ENCODE peak calls at places on chromosomes 11 and 22, in six cellular contexts. G, I, M, S, H and C are unnamed samples.

GRCh38 chr11:25733777-25734176 is 598.2 kb upstream of the ANO3 start:
- DNase-seq in G (no peak), I (no peak), M (no peak), S (peak), H (no peak), C (no peak)

GRCh38 chr11:12930850-12931249 is 78.3 kb upstream of the RASSF10 start:
- DNase-seq in G (no peak), I (no peak), M (no peak), S (no peak), H (no peak), C (no peak)

GRCh38 chr11:114610984-114611944 is 15.7 kb upstream of the NXPE4 start:
- DNase-seq in G (no peak), I (no peak), M (no peak), S (peak), H (peak), C (no peak)

GRCh38 chr11:27754035-27755017 is 54.1 kb upstream of the BDNF start:
- DNase-seq in G (no peak), I (no peak), M (no peak), S (no peak), H (peak), C (no peak)

GRCh38 chr22:39920134-39920743 is 19.4 kb downstream of the GRAP2 start:
- DNase-seq in G (no peak), I (no peak), M (no peak), S (no peak), H (no peak), C (no peak)

GRCh38 chr11:110711776-110712642 is at the start of gene ARHGAP20:
- DNase-seq in G (peak), I (no peak), M (no peak), S (peak), H (peak), C (no peak)

GRCh38 chr11:16745950-16746349 is 7.5 kb downstream of the C11orf58 start:
- DNase-seq in G (no peak), I (no peak), M (no peak), S (no peak), H (no peak), C (no peak)

GRCh38 chr22:40182231-40182835 is 4.6 kb downstream of the TNRC6B start:
- DNase-seq in G (no peak), I (no peak), M (no peak), S (no peak), H (peak), C (no peak)

GRCh38 chr11:123188508-123189165 is 6.4 kb downstream of the CLMP start:
- DNase-seq in G (no peak), I (no peak), M (no peak), S (peak), H (peak), C (peak)

GRCh38 chr11:115221461-115222069 is 282.6 kb downstream of the CADM1 start:
- DNase-seq in G (no peak), I (no peak), M (no peak), S (no peak), H (no peak), C (no peak)

GRCh38 chr11:111512296-111513239 is at the start of gene BTG4:
- DNase-seq in G (peak), I (no peak), M (no peak), S (peak), H (peak), C (no peak)

GRCh38 chr11:126815111-126815510 is 185.5 kb downstream of the KIRREL3 start:
- DNase-seq in G (no peak), I (no peak), M (no peak), S (no peak), H (peak), C (no peak)

GRCh38 chr11:55732936-55733335 is 40.3 kb upstream of the OR5D13 start:
- DNase-seq in G (no peak), I (no peak), M (no peak), S (no peak), H (no peak), C (no peak)

GRCh38 chr11:83367745-83368144 is 81.6 kb upstream of the CCDC90B start:
- DNase-seq in G (no peak), I (no peak), M (no peak), S (no peak), H (no peak), C (no peak)

GRCh38 chr11:32893091-32893946 is 708 bp downstream of the QSER1 start:
- DNase-seq in G (peak), I (no peak), M (no peak), S (peak), H (peak), C (no peak)

GRCh38 chr22:33811686-33812085 is 108.6 kb downstream of the LARGE1 start:
- DNase-seq in G (no peak), I (no peak), M (no peak), S (peak), H (peak), C (no peak)

GRCh38 chr11:94776351-94777321 is 8.5 kb downstream of the AMOTL1 start:
- DNase-seq in G (no peak), I (peak), M (no peak), S (peak), H (peak), C (no peak)

GRCh38 chr11:14894657-14895598 is 2.9 kb upstream of the CYP2R1 start:
- DNase-seq in G (peak), I (peak), M (no peak), S (peak), H (peak), C (no peak)

GRCh38 chr22:25700996-25701815 is 40.8 kb upstream of the MYO18B start:
- DNase-seq in G (no peak), I (peak), M (no peak), S (peak), H (peak), C (peak)

GRCh38 chr11:70912226-70912840 is 340.0 kb downstream of the SHANK2 start:
- DNase-seq in G (no peak), I (no peak), M (no peak), S (no peak), H (peak), C (no peak)

GRCh38 chr11:15370774-15371173 is 256.1 kb downstream of the INSC start:
- DNase-seq in G (no peak), I (no peak), M (no peak), S (no peak), H (no peak), C (no peak)

GRCh38 chr11:10405858-10406592 is 49.0 kb upstream of the AMPD3 start:
- DNase-seq in G (no peak), I (peak), M (peak), S (peak), H (peak), C (peak)

GRCh38 chr11:79437274-79437980 is 3.4 kb downstream of the TENM4 start:
- DNase-seq in G (peak), I (no peak), M (no peak), S (peak), H (peak), C (no peak)

GRCh38 chr11:31096191-31096590 is 273.3 kb downstream of the DCDC1 start:
- DNase-seq in G (no peak), I (no peak), M (no peak), S (no peak), H (no peak), C (no peak)

GRCh38 chr11:120205596-120206161 is 5.2 kb upstream of the OAF start:
- DNase-seq in G (no peak), I (no peak), M (no peak), S (peak), H (peak), C (no peak)

GRCh38 chr11:1771273-1771672 is 7.5 kb upstream of the CTSD start:
- DNase-seq in G (peak), I (no peak), M (no peak), S (no peak), H (no peak), C (no peak)

GRCh38 chr11:67409261-67409666 is 5.4 kb downstream of the TBC1D10C start:
- DNase-seq in G (peak), I (no peak), M (no peak), S (no peak), H (no peak), C (no peak)

GRCh38 chr11:67276821-67277230 is 10.6 kb downstream of the GRK2 start:
- DNase-seq in G (peak), I (no peak), M (no peak), S (peak), H (peak), C (no peak)

GRCh38 chr22:22235564-22235963 is 9.0 kb upstream of the VPREB1 start:
- DNase-seq in G (peak), I (no peak), M (peak), S (peak), H (peak), C (no peak)

GRCh38 chr11:69278091-69278867 is 15.7 kb upstream of the MYEOV start:
- DNase-seq in G (peak), I (no peak), M (no peak), S (no peak), H (no peak), C (no peak)

GRCh38 chr11:69275178-69275577 is 18.8 kb upstream of the MYEOV start:
- DNase-seq in G (no peak), I (no peak), M (no peak), S (no peak), H (no peak), C (no peak)

GRCh38 chr11:69274531-69275016 is 19.4 kb upstream of the MYEOV start:
- DNase-seq in G (peak), I (no peak), M (no peak), S (no peak), H (no peak), C (no peak)

GRCh38 chr11:69276165-69276564 is 17.8 kb upstream of the MYEOV start:
- DNase-seq in G (peak), I (no peak), M (no peak), S (no peak), H (no peak), C (no peak)

GRCh38 chr11:69277074-69277809 is 16.7 kb upstream of the MYEOV start:
- DNase-seq in G (peak), I (no peak), M (no peak), S (no peak), H (no peak), C (no peak)
- H3K4me3 ChIP-seq in G (no peak), I (no peak), M (no peak), S (no peak), H (no peak), C (no peak)

GRCh38 chr11:62506413-62506940 is 40.1 kb downstream of the AHNAK start:
- DNase-seq in G (peak), I (no peak), M (no peak), S (no peak), H (no peak), C (no peak)

GRCh38 chr11:62505112-62505783 is 41.4 kb downstream of the AHNAK start:
- DNase-seq in G (peak), I (no peak), M (no peak), S (no peak), H (no peak), C (no peak)

GRCh38 chr11:62507023-62507422 is 39.6 kb downstream of the AHNAK start:
- DNase-seq in G (no peak), I (no peak), M (no peak), S (no peak), H (no peak), C (no peak)

GRCh38 chr11:62505784-62506145 is 40.8 kb downstream of the AHNAK start:
- DNase-seq in G (no peak), I (no peak), M (no peak), S (no peak), H (no peak), C (no peak)

GRCh38 chr11:62508336-62509058 is 38.1 kb downstream of the AHNAK start:
- DNase-seq in G (peak), I (peak), M (peak), S (peak), H (no peak), C (no peak)
- TF ChIP-seq CTCF in G (no peak), I (peak), M (peak), S (no peak), H (peak), C (peak)

GRCh38 chr22:27990879-27991278 is 71.8 kb upstream of the PITPNB start:
- DNase-seq in G (no peak), I (no peak), M (no peak), S (peak), H (peak), C (no peak)
- H3K4me3 ChIP-seq in G (no peak), I (no peak), M (no peak), S (no peak), H (no peak), C (no peak)

GRCh38 chr11:29272019-29272654 is 744.7 kb downstream of the KCNA4 start:
- DNase-seq in G (no peak), I (no peak), M (no peak), S (peak), H (peak), C (no peak)
- TF ChIP-seq CTCF in G (no peak), I (peak), M (peak), S (peak), H (peak), C (peak)

GRCh38 chr22:48927591-48927990 is 900.1 kb downstream of the BRD1 start:
- DNase-seq in G (no peak), I (no peak), M (no peak), S (no peak), H (no peak), C (no peak)
- H3K4me3 ChIP-seq in G (no peak), I (no peak), M (no peak), S (no peak), H (no peak), C (no peak)

GRCh38 chr22:50473088-50473487 is 1.7 kb downstream of the SBF1 start:
- DNase-seq in G (no peak), I (no peak), M (peak), S (no peak), H (no peak), C (no peak)
- TF ChIP-seq CTCF in G (no peak), I (peak), M (no peak), S (peak), H (peak), C (peak)

GRCh38 chr11:85809881-85810280 is 1.1 kb downstream of the SYTL2 start:
- DNase-seq in G (peak), I (no peak), M (no peak), S (no peak), H (no peak), C (no peak)
- H3K4me3 ChIP-seq in G (peak), I (no peak), M (peak), S (no peak), H (no peak), C (peak)

DNA sequence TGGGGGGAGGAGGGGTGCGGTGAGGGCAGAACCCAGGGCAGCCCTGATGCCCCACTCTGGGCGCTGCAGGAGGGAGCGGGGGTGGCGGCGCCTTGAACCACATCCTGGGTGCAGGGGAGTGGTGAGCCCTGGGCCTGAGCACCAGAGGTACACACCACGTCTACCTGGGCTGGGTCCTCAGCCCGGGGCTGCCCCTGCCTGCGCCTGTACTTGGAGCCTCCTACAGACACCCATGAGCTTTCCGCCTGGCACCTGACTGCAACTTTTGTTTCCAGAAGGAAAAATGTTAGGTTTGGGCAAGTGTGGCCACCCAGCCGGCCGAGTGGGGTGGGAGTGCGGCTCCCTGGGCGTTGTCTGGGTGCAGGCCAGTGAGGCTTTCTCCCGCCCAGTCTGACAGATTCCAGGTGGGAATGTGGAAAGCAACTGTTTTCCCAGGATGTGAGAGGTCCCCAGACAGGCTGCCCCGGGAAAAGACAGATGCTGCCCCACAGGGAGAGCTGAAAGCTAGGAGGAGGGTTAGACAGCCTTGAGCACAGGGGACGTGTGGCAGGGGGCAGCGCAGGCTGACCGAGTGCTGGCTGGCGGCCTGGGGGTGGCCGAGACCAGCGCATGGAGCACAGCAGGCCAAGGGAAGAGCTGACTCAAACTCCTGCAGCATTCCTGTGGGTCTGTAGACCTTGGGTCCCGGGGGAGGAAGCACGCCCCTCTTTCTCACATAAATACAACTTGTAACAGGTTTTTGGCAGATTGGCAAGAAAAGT is 44.1 kb downstream of the GNB1L start:
- DNase-seq in G (no peak), I (peak), M (no peak), S (peak), H (peak), C (peak)
- TF ChIP-seq CTCF in G (no peak), I (no peak), M (no peak), S (no peak), H (no peak), C (no peak)

GRCh38 chr11:124799384-124800225 is 601 bp downstream of the MSANTD2 start:
- DNase-seq in G (peak), I (no peak), M (no peak), S (peak), H (peak), C (no peak)
- H3K4me3 ChIP-seq in G (peak), I (peak), M (peak), S (peak), H (peak), C (peak)